ENCODE peak calls at places on chromosome 17, in ten cellular contexts. M is NCI-H345, O is left cardiac atrium, V is coronary artery, R is NCI-H1105, C is AML-193, S is T-cell, B is left lung, K is foreskin keratinocyte, Z is brain microvascular endothelial cell. Y is an unnamed sample.

GRCh38 chr17:74780443-74781238 is 4.5 kb upstream of the NAT9 start:
- DNase-seq in K (no peak), O (no peak), S (peak), Z (no peak), B (no peak), V (no peak), M (no peak), C (peak), R (no peak), Y (peak)

GRCh38 chr17:75816693-75817092 is 27.5 kb downstream of the UNC13D start:
- DNase-seq in O (no peak), C (no peak), B (no peak), R (no peak), K (no peak), S (no peak), V (no peak), M (no peak), Z (no peak), Y (no peak)

GRCh38 chr17:72778161-72779151 is 314.0 kb downstream of the SLC39A11 start:
- DNase-seq in Z (no peak), M (no peak), C (no peak), S (no peak), K (no peak), O (no peak), R (no peak), B (no peak), V (no peak), Y (no peak)

GRCh38 chr17:79466562-79467350 is 144.1 kb downstream of the RBFOX3 start:
- DNase-seq in V (no peak), K (no peak), O (no peak), C (no peak), S (no peak), M (no peak), R (no peak), Z (no peak), B (no peak), Y (no peak)

GRCh38 chr17:32445075-32445427 is 741 bp downstream of the PSMD11 start:
- DNase-seq in B (no peak), K (peak), M (peak), S (no peak), V (no peak), O (peak), Z (peak), C (peak), R (no peak), Y (peak)

GRCh38 chr17:17728550-17729251 is 47.4 kb downstream of the RAI1 start:
- DNase-seq in V (no peak), C (no peak), M (no peak), O (no peak), K (peak), Z (no peak), R (no peak), B (no peak), S (no peak), Y (no peak)

GRCh38 chr17:61465550-61466237 is 13.5 kb downstream of the TBX4 start:
- DNase-seq in O (no peak), B (peak), C (peak), K (no peak), R (no peak), M (no peak), V (no peak), S (no peak), Z (no peak), Y (no peak)

GRCh38 chr17:50835563-50836231 is at the start of gene WFIKKN2:
- DNase-seq in C (no peak), B (no peak), Z (no peak), V (peak), O (no peak), K (no peak), S (no peak), M (no peak), R (no peak), Y (peak)

GRCh38 chr17:65589321-65589720 is 27.9 kb upstream of the AXIN2 start:
- DNase-seq in R (no peak), K (no peak), Z (no peak), S (no peak), V (no peak), C (no peak), O (no peak), B (no peak), M (no peak), Y (no peak)

GRCh38 chr17:76981545-76982295 is 113.5 kb downstream of the MGAT5B start:
- DNase-seq in S (no peak), K (no peak), Z (no peak), V (no peak), R (no peak), O (no peak), M (no peak), C (no peak), B (no peak), Y (peak)

GRCh38 chr17:35087731-35088646 is 24.5 kb upstream of the RFFL start:
- DNase-seq in C (peak), V (peak), R (no peak), O (peak), Z (peak), B (peak), K (peak), S (peak), M (peak), Y (no peak)

GRCh38 chr17:71741836-71742235 is 379.0 kb upstream of the SOX9 start:
- DNase-seq in M (no peak), K (peak), O (no peak), B (no peak), R (no peak), C (no peak), V (no peak), Z (no peak), S (no peak), Y (peak)

GRCh38 chr17:33647976-33648375 is 354.9 kb upstream of the ASIC2 start:
- DNase-seq in M (no peak), K (no peak), R (no peak), C (peak), Z (peak), S (no peak), B (no peak), O (no peak), V (no peak), Y (peak)

GRCh38 chr17:76353004-76353598 is 615 bp downstream of the PRPSAP1 start:
- DNase-seq in M (peak), K (no peak), V (peak), R (no peak), B (peak), O (peak), S (no peak), C (no peak), Z (no peak), Y (peak)

GRCh38 chr17:76049239-76049638 is 22.1 kb upstream of the EVPL start:
- DNase-seq in Z (no peak), B (no peak), S (no peak), M (no peak), K (no peak), C (no peak), V (no peak), R (no peak), O (no peak), Y (no peak)

GRCh38 chr17:80992948-80993624 is 1.4 kb downstream of the CHMP6 start:
- DNase-seq in R (no peak), C (no peak), O (no peak), K (no peak), M (no peak), Z (no peak), V (no peak), B (no peak), S (no peak), Y (no peak)

GRCh38 chr17:75260679-75261335 is 599 bp downstream of the GGA3 start:
- DNase-seq in V (no peak), R (no peak), C (no peak), M (no peak), B (no peak), Z (no peak), O (no peak), K (no peak), S (peak), Y (no peak)

Y was measured in NCI-H526.